ENCODE peak calls at places on chromosomes 1 and 21, in five cellular contexts. L is H1, C is HCT116, K is GM12878, R is HepG2. J is an unnamed sample.

GRCh38 chr1:18883636-18884418 is 18.5 kb downstream of the ALDH4A1 start:
- DNase-seq in L (peak), C (peak), K (no peak), R (peak), J (peak)

GRCh38 chr1:59680044-59680443 is 134.7 kb upstream of the HOOK1 start:
- DNase-seq in L (no peak), C (no peak), K (no peak), R (no peak), J (no peak)

GRCh38 chr1:85307987-85308836 is 31.8 kb upstream of the BCL10 start:
- DNase-seq in L (peak), C (peak), K (no peak), R (peak), J (peak)

GRCh38 chr1:109770331-109771095 is 6.8 kb upstream of the EPS8L3 start:
- DNase-seq in L (no peak), C (no peak), K (no peak), R (no peak), J (no peak)

GRCh38 chr1:207892764-207893163 is 18.2 kb downstream of the CD34 start:
- DNase-seq in L (no peak), C (no peak), K (no peak), R (no peak), J (no peak)

GRCh38 chr1:111241797-111242196 is 14.3 kb downstream of the CHI3L2 start:
- DNase-seq in L (no peak), C (no peak), K (no peak), R (no peak), J (no peak)

GRCh38 chr21:45310446-45310845 is 22.8 kb upstream of the POFUT2 start:
- DNase-seq in L (no peak), C (no peak), K (no peak), R (no peak), J (no peak)

GRCh38 chr1:199573047-199573446 is 454.5 kb upstream of the NR5A2 start:
- DNase-seq in L (no peak), C (no peak), K (no peak), R (no peak), J (no peak)

GRCh38 chr21:33278736-33279135 is 12.6 kb downstream of the IL10RB start:
- DNase-seq in L (no peak), C (no peak), K (no peak), R (no peak), J (no peak)

GRCh38 chr1:3018576-3018975 is 2.7 kb upstream of the ACTRT2 start:
- DNase-seq in L (no peak), C (no peak), K (no peak), R (no peak), J (no peak)

GRCh38 chr21:15063821-15064575 is 802 bp downstream of the NRIP1 start:
- DNase-seq in L (no peak), C (no peak), K (no peak), R (no peak), J (peak)

GRCh38 chr1:117578466-117578865 is 27.4 kb upstream of the TENT5C start:
- DNase-seq in L (no peak), C (no peak), K (no peak), R (no peak), J (no peak)

GRCh38 chr1:115098979-115099692 is 9.8 kb upstream of the TSPAN2 start:
- DNase-seq in L (no peak), C (no peak), K (peak), R (no peak), J (no peak)

GRCh38 chr1:35544976-35545375 is 12.2 kb downstream of the KIAA0319L start:
- DNase-seq in L (peak), C (no peak), K (peak), R (peak), J (peak)

GRCh38 chr1:199474738-199475137 is 552.8 kb upstream of the NR5A2 start:
- DNase-seq in L (no peak), C (no peak), K (no peak), R (no peak), J (no peak)

GRCh38 chr1:165288301-165289120 is 68.0 kb downstream of the LMX1A start:
- DNase-seq in L (no peak), C (no peak), K (no peak), R (no peak), J (no peak)

GRCh38 chr21:34890724-34891609 is 158.1 kb downstream of the RUNX1 start:
- DNase-seq in L (no peak), C (no peak), K (no peak), R (no peak), J (no peak)

GRCh38 chr1:20390589-20391331 is 95.2 kb downstream of the CAMK2N1 start:
- DNase-seq in L (no peak), C (no peak), K (no peak), R (no peak), J (no peak)

GRCh38 chr1:32883338-32883737 is 3.0 kb upstream of the HPCA start:
- DNase-seq in L (no peak), C (no peak), K (no peak), R (no peak), J (no peak)

GRCh38 chr1:14629363-14629762 is 30.9 kb downstream of the KAZN start:
- DNase-seq in L (no peak), C (no peak), K (no peak), R (no peak), J (no peak)

GRCh38 chr1:218865591-218865990 is 308.1 kb upstream of the LYPLAL1 start:
- DNase-seq in L (no peak), C (no peak), K (no peak), R (no peak), J (no peak)

GRCh38 chr1:1879942-1880341 is 10.9 kb downstream of the GNB1 start:
- DNase-seq in L (no peak), C (no peak), K (no peak), R (no peak), J (no peak)

GRCh38 chr1:111269820-111270406 is 20.7 kb upstream of the CHIA start:
- DNase-seq in L (no peak), C (no peak), K (no peak), R (no peak), J (no peak)

GRCh38 chr1:237677979-237678378 is 212.7 kb downstream of the ZP4 start:
- DNase-seq in L (no peak), C (no peak), K (no peak), R (no peak), J (no peak)

GRCh38 chr1:115890618-115891017 is 49.7 kb upstream of the NHLH2 start:
- DNase-seq in L (no peak), C (no peak), K (no peak), R (no peak), J (no peak)

GRCh38 chr1:225766967-225767413 is 10.6 kb upstream of the SRP9 start:
- DNase-seq in L (no peak), C (no peak), K (no peak), R (peak), J (peak)
- TF ChIP-seq CEBPB in L (no peak), C (no peak), K (no peak), R (no peak), J (no peak)

GRCh38 chr1:118989878-118990378 is 1.8 kb upstream of the TBX15 start:
- DNase-seq in L (no peak), C (no peak), K (no peak), R (no peak), J (no peak)
- TF ChIP-seq JUND in L (no peak), C (no peak), K (no peak), R (no peak), J (no peak)

DNA sequence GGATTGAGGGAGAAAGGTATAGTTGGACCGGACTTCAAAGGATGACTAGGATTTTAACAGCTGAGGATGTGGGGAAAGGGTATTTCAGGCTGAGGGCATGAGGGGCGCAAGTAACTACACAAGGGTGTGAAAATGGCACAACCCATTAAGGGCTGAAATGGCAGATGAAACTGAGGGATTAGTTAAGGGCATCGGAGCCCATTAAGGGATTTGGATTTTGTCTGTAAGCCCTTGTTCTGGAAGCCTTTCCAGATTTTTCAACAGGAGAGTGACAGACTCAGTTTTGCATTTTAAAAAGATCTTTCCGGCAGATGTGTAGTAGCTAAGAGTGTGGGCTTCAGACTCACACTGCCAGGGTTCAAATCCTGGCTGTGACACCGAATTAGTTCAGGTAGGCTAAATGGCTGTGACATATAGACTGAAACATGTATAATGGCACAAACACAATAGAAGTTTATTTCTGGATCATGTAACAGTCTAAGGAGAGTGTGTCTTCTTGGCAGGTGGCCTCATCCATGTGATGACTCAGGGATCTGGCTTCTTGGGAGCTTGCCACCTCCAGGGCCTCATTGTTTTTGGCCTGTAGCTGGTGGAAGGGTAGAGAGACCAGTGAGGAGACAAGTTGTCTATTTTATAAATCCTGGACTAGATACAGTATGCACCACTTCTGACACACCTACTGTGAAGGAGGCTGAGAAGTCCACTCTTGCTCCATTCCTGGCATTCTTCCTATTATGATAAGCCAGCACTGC is 49.6 kb downstream of the UBE2T start:
- DNase-seq in L (no peak), C (no peak), K (no peak), R (no peak), J (no peak)
- TF ChIP-seq CEBPB in L (no peak), C (no peak), K (no peak), R (no peak), J (no peak)

GRCh38 chr1:153561401-153561985 is 4.2 kb downstream of the S100A2 start:
- DNase-seq in L (no peak), C (no peak), K (no peak), R (no peak), J (no peak)
- TF ChIP-seq JUND in L (no peak), C (no peak), K (no peak), R (no peak), J (no peak)

DNA sequence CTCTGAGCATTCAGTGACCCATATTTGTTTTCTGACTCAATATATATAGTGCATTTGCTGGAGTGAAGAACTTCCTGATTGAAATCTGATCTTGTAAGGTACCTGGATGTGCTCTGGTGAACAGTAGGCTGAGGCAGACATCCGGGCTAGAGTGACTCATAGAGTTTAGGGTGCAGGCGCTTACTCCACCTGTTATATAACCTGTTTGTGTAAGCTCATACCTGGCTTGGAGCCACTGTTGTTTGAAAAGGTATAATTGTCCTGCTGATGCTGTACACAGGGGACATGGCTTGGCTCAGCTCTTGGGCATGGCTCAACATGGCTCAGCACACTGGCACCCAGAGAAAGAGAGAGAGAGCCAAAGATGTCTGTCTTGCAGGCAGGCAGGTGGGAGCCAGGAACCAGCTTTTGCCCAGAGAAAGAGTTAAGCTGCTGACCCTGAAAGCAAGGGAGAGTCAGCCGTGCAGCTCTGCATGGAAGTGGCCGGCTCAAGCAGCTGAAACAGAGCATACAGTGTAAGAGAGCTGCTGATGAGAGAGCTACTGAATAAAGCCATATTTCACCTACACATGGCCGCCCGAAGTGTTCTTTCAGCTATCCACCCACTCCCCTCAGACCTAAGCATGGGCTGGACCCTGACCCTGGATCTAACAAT is 43.2 kb downstream of the GJA5 start:
- DNase-seq in L (no peak), C (peak), K (no peak), R (peak), J (no peak)
- TF ChIP-seq CEBPB in L (no peak), C (peak), K (no peak), R (no peak), J (no peak)

GRCh38 chr1:172431721-172432192 is 11.3 kb downstream of the C1orf105 start:
- DNase-seq in L (no peak), C (no peak), K (no peak), R (peak), J (peak)
- TF ChIP-seq JUND in L (no peak), C (no peak), K (no peak), R (no peak), J (no peak)

GRCh38 chr1:6424619-6425593 is at the start of gene ESPN:
- DNase-seq in L (no peak), C (no peak), K (no peak), R (no peak), J (peak)
- TF ChIP-seq CEBPB in L (no peak), C (no peak), K (no peak), R (no peak), J (no peak)

J was measured in K562.